ENCODE peak calls at places on chromosomes 5 and 9, in nine cellular contexts. One of them, this sample, is unnamed. For H3K9me3, the result is how much of the 10 kb centered on the place peaks cover.

GRCh38 chr5:146623657-146624056 is 107.7 kb upstream of the GPR151 start:
- DNase-seq in tibial artery: no peak
- DNase-seq in A549: no peak
- DNase-seq in colonic mucosa: no peak
- DNase-seq in OCI-LY7: no peak
- DNase-seq in sigmoid colon: no peak
- DNase-seq in DND-41: no peak
- DNase-seq in PC-3: no peak
- DNase-seq in IMR-90: no peak
- DNase-seq in this sample: no peak

GRCh38 chr9:80157561-80157983 is 585.8 kb downstream of the TLE4 start:
- DNase-seq in tibial artery: no peak
- DNase-seq in A549: no peak
- DNase-seq in colonic mucosa: no peak
- DNase-seq in OCI-LY7: no peak
- DNase-seq in sigmoid colon: no peak
- DNase-seq in DND-41: no peak
- DNase-seq in PC-3: no peak
- DNase-seq in IMR-90: peak
- DNase-seq in this sample: no peak

GRCh38 chr5:10695055-10695649 is 65.9 kb downstream of the DAP start:
- DNase-seq in tibial artery: peak
- DNase-seq in A549: peak
- DNase-seq in colonic mucosa: peak
- DNase-seq in OCI-LY7: peak
- DNase-seq in sigmoid colon: peak
- DNase-seq in DND-41: no peak
- DNase-seq in PC-3: peak
- DNase-seq in IMR-90: peak
- DNase-seq in this sample: peak

GRCh38 chr5:11346336-11346735 is 557.9 kb downstream of the CTNND2 start:
- DNase-seq in tibial artery: no peak
- DNase-seq in A549: no peak
- DNase-seq in colonic mucosa: no peak
- DNase-seq in OCI-LY7: no peak
- DNase-seq in sigmoid colon: no peak
- DNase-seq in DND-41: no peak
- DNase-seq in PC-3: no peak
- DNase-seq in IMR-90: no peak
- DNase-seq in this sample: no peak

GRCh38 chr5:159094745-159095144 is 5.0 kb downstream of the EBF1 start:
- DNase-seq in tibial artery: peak
- DNase-seq in A549: peak
- DNase-seq in colonic mucosa: peak
- DNase-seq in OCI-LY7: peak
- DNase-seq in sigmoid colon: peak
- DNase-seq in DND-41: peak
- DNase-seq in PC-3: peak
- DNase-seq in IMR-90: peak
- DNase-seq in this sample: peak

GRCh38 chr5:34530637-34531036 is 125.5 kb upstream of the RAI14 start:
- DNase-seq in tibial artery: no peak
- DNase-seq in A549: no peak
- DNase-seq in colonic mucosa: no peak
- DNase-seq in OCI-LY7: no peak
- DNase-seq in sigmoid colon: no peak
- DNase-seq in DND-41: no peak
- DNase-seq in PC-3: no peak
- DNase-seq in IMR-90: peak
- DNase-seq in this sample: no peak

GRCh38 chr5:32024751-32025150 is 149.4 kb downstream of the GOLPH3 start:
- DNase-seq in tibial artery: no peak
- DNase-seq in A549: no peak
- DNase-seq in colonic mucosa: no peak
- DNase-seq in OCI-LY7: no peak
- DNase-seq in sigmoid colon: no peak
- DNase-seq in DND-41: no peak
- DNase-seq in PC-3: no peak
- DNase-seq in IMR-90: no peak
- DNase-seq in this sample: no peak

GRCh38 chr5:175652741-175653663 is 4.9 kb upstream of the HRH2 start:
- DNase-seq in tibial artery: peak
- DNase-seq in A549: no peak
- DNase-seq in colonic mucosa: no peak
- DNase-seq in OCI-LY7: no peak
- DNase-seq in sigmoid colon: no peak
- DNase-seq in DND-41: peak
- DNase-seq in PC-3: no peak
- DNase-seq in IMR-90: no peak
- DNase-seq in this sample: no peak

GRCh38 chr9:107161338-107161737 is 121.7 kb upstream of the RAD23B start:
- DNase-seq in tibial artery: no peak
- DNase-seq in A549: no peak
- DNase-seq in colonic mucosa: no peak
- DNase-seq in OCI-LY7: no peak
- DNase-seq in sigmoid colon: no peak
- DNase-seq in DND-41: no peak
- DNase-seq in PC-3: no peak
- DNase-seq in IMR-90: no peak
- DNase-seq in this sample: no peak

GRCh38 chr5:140569197-140569596 is 4.6 kb downstream of the SLC35A4 start:
- DNase-seq in tibial artery: no peak
- DNase-seq in A549: no peak
- DNase-seq in colonic mucosa: no peak
- DNase-seq in OCI-LY7: no peak
- DNase-seq in sigmoid colon: peak
- DNase-seq in DND-41: no peak
- DNase-seq in PC-3: no peak
- DNase-seq in IMR-90: no peak
- DNase-seq in this sample: no peak

GRCh38 chr9:78357165-78357873 is 60.4 kb downstream of the PSAT1 start:
- DNase-seq in tibial artery: no peak
- DNase-seq in A549: no peak
- DNase-seq in colonic mucosa: no peak
- DNase-seq in OCI-LY7: no peak
- DNase-seq in sigmoid colon: no peak
- DNase-seq in DND-41: no peak
- DNase-seq in PC-3: no peak
- DNase-seq in IMR-90: no peak
- DNase-seq in this sample: no peak

GRCh38 chr9:90801175-90801506 is 478 bp upstream of the SYK start:
- DNase-seq in tibial artery: no peak
- DNase-seq in A549: no peak
- DNase-seq in colonic mucosa: no peak
- DNase-seq in OCI-LY7: peak
- DNase-seq in sigmoid colon: no peak
- DNase-seq in DND-41: no peak
- DNase-seq in PC-3: no peak
- DNase-seq in IMR-90: no peak
- DNase-seq in this sample: no peak

GRCh38 chr9:11142965-11143738 is 530.4 kb upstream of the PTPRD start:
- DNase-seq in tibial artery: no peak
- DNase-seq in A549: no peak
- DNase-seq in colonic mucosa: no peak
- DNase-seq in OCI-LY7: no peak
- DNase-seq in sigmoid colon: no peak
- DNase-seq in DND-41: no peak
- DNase-seq in PC-3: peak
- DNase-seq in IMR-90: no peak
- DNase-seq in this sample: no peak

GRCh38 chr5:172403191-172403794 is 51.0 kb downstream of the SH3PXD2B start:
- DNase-seq in tibial artery: peak
- DNase-seq in A549: no peak
- DNase-seq in colonic mucosa: peak
- DNase-seq in OCI-LY7: no peak
- DNase-seq in sigmoid colon: peak
- DNase-seq in DND-41: no peak
- DNase-seq in PC-3: no peak
- DNase-seq in IMR-90: peak
- DNase-seq in this sample: peak

GRCh38 chr5:150285114-150285513 is 4.5 kb downstream of the CAMK2A start:
- DNase-seq in tibial artery: no peak
- DNase-seq in A549: no peak
- DNase-seq in colonic mucosa: no peak
- DNase-seq in OCI-LY7: no peak
- DNase-seq in sigmoid colon: no peak
- DNase-seq in DND-41: no peak
- DNase-seq in PC-3: no peak
- DNase-seq in IMR-90: no peak
- DNase-seq in this sample: no peak

GRCh38 chr5:132425009-132425937 is 55.8 kb downstream of the SLC22A5 start:
- DNase-seq in tibial artery: no peak
- DNase-seq in A549: no peak
- DNase-seq in colonic mucosa: peak
- DNase-seq in OCI-LY7: peak
- DNase-seq in sigmoid colon: peak
- DNase-seq in DND-41: peak
- DNase-seq in PC-3: peak
- DNase-seq in IMR-90: peak
- DNase-seq in this sample: no peak

GRCh38 chr5:132425975-132426524 is 56.5 kb downstream of the SLC22A5 start:
- DNase-seq in tibial artery: no peak
- DNase-seq in A549: no peak
- DNase-seq in colonic mucosa: no peak
- DNase-seq in OCI-LY7: no peak
- DNase-seq in sigmoid colon: no peak
- DNase-seq in DND-41: no peak
- DNase-seq in PC-3: no peak
- DNase-seq in IMR-90: no peak
- DNase-seq in this sample: no peak

GRCh38 chr5:132428147-132428482 is 58.6 kb downstream of the SLC22A5 start:
- DNase-seq in tibial artery: no peak
- DNase-seq in A549: no peak
- DNase-seq in colonic mucosa: no peak
- DNase-seq in OCI-LY7: no peak
- DNase-seq in sigmoid colon: no peak
- DNase-seq in DND-41: no peak
- DNase-seq in PC-3: no peak
- DNase-seq in IMR-90: no peak
- DNase-seq in this sample: no peak

GRCh38 chr5:132427285-132428146 is 58.0 kb downstream of the SLC22A5 start:
- DNase-seq in tibial artery: no peak
- DNase-seq in A549: no peak
- DNase-seq in colonic mucosa: peak
- DNase-seq in OCI-LY7: peak
- DNase-seq in sigmoid colon: no peak
- DNase-seq in DND-41: peak
- DNase-seq in PC-3: peak
- DNase-seq in IMR-90: no peak
- DNase-seq in this sample: no peak

DNA sequence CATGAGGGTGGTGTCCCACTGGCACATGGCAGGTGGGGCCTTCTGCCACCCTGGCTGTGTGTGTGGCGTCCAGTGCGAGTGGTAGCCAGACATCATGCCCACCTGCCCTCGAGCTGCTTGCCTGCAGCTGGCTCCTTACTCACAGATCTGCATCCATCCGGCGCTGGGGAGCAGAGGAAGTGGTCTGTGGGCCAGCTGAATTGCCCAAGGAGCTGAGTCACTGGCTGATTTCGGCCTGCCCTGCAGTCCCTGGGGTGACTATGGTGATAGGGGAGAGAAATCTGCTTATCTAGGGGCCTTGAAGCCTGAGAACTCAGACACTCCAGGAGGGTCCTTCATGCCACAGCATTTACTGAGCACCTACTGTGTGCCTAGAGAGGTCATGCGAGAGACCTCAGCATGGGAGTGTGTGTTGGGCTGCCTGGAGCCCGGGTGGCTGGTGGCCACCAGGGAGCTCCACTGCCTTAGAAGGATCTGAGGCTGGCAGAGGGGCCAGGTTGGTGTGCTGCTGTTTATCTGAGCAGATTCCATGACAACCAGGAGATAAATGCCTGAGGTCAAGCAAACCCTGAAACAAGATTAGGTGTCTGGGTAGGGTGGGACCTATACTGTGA is 57.1 kb downstream of the SLC22A5 start:
- DNase-seq in tibial artery: peak
- DNase-seq in A549: peak
- DNase-seq in colonic mucosa: peak
- DNase-seq in OCI-LY7: peak
- DNase-seq in sigmoid colon: peak
- DNase-seq in DND-41: peak
- DNase-seq in PC-3: peak
- DNase-seq in IMR-90: peak
- DNase-seq in this sample: peak
- TF ChIP-seq CTCF in tibial artery: peak
- TF ChIP-seq CTCF in A549: peak
- TF ChIP-seq CTCF in colonic mucosa: peak
- TF ChIP-seq CTCF in OCI-LY7: peak
- TF ChIP-seq CTCF in sigmoid colon: no peak
- TF ChIP-seq CTCF in DND-41: peak
- TF ChIP-seq CTCF in PC-3: peak
- TF ChIP-seq CTCF in IMR-90: peak
- TF ChIP-seq CTCF in this sample: peak

GRCh38 chr9:72952394-72952720 is 496 bp downstream of the ALDH1A1 start:
- DNase-seq in tibial artery: no peak
- DNase-seq in A549: no peak
- DNase-seq in colonic mucosa: no peak
- DNase-seq in OCI-LY7: no peak
- DNase-seq in sigmoid colon: no peak
- DNase-seq in DND-41: no peak
- DNase-seq in PC-3: no peak
- DNase-seq in IMR-90: no peak
- DNase-seq in this sample: no peak
- H3K27ac ChIP-seq in tibial artery: peak
- H3K27ac ChIP-seq in A549: peak
- H3K27ac ChIP-seq in colonic mucosa: peak
- H3K27ac ChIP-seq in OCI-LY7: no peak
- H3K27ac ChIP-seq in sigmoid colon: peak
- H3K27ac ChIP-seq in DND-41: no peak
- H3K27ac ChIP-seq in PC-3: no peak
- H3K27ac ChIP-seq in IMR-90: no peak
- H3K27ac ChIP-seq in this sample: peak

GRCh38 chr9:40914772-40915659 is 213.5 kb downstream of the FOXD4L6 start:
- DNase-seq in tibial artery: no peak
- DNase-seq in A549: no peak
- DNase-seq in colonic mucosa: no peak
- DNase-seq in OCI-LY7: no peak
- DNase-seq in sigmoid colon: no peak
- DNase-seq in DND-41: no peak
- DNase-seq in PC-3: no peak
- DNase-seq in IMR-90: no peak
- DNase-seq in this sample: no peak
- H3K9me3 ChIP-seq in tibial artery: half or more
- H3K9me3 ChIP-seq in A549: half or more
- H3K9me3 ChIP-seq in colonic mucosa: under half
- H3K9me3 ChIP-seq in OCI-LY7: under half
- H3K9me3 ChIP-seq in sigmoid colon: half or more
- H3K9me3 ChIP-seq in DND-41: under half
- H3K9me3 ChIP-seq in PC-3: under half
- H3K9me3 ChIP-seq in IMR-90: half or more
- H3K9me3 ChIP-seq in this sample: half or more

DNA sequence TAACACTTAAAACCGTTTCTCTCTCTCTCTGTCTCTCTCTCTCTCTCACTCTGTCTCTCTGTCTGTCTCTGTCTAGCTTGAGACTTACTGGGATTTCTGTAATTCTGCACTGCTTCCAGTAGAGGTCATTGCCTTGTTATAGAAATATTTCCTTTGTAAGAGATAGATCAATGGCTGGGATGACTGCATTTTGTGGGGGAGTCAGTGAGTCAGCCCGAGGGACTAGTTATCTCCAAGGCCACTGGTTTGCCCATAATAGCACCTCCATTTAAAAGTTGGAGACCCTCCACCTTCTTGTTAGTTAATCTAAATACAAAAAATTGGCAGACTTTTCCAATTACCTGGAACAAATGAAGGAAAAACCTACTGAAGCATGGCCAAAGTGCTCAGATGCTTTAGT is 547.2 kb downstream of the LRRC70 start:
- DNase-seq in tibial artery: no peak
- DNase-seq in A549: peak
- DNase-seq in colonic mucosa: no peak
- DNase-seq in OCI-LY7: peak
- DNase-seq in sigmoid colon: no peak
- DNase-seq in DND-41: no peak
- DNase-seq in PC-3: peak
- DNase-seq in IMR-90: peak
- DNase-seq in this sample: no peak
- TF ChIP-seq CTCF in tibial artery: peak
- TF ChIP-seq CTCF in A549: peak
- TF ChIP-seq CTCF in colonic mucosa: no peak
- TF ChIP-seq CTCF in OCI-LY7: peak
- TF ChIP-seq CTCF in sigmoid colon: no peak
- TF ChIP-seq CTCF in DND-41: peak
- TF ChIP-seq CTCF in PC-3: peak
- TF ChIP-seq CTCF in IMR-90: peak
- TF ChIP-seq CTCF in this sample: no peak

This sample was measured in heart right ventricle.